ENCODE peak calls at places on chromosome 1, in nine cellular contexts. U, E, V, G, X, B, L, K and W are unnamed samples.

GRCh38 chr1:102919659-102920058 is 188.7 kb downstream of the COL11A1 start:
- DNase-seq in B (no peak), L (no peak), K (no peak), U (peak), E (no peak), V (no peak), G (no peak), X (no peak), W (no peak)

GRCh38 chr1:93678491-93678890 is 3.1 kb downstream of the BCAR3 start:
- DNase-seq in V (no peak), B (no peak), X (no peak), E (no peak), L (no peak), U (no peak), G (no peak), K (no peak), W (no peak)

GRCh38 chr1:153525088-153525713 is 10.6 kb downstream of the S100A6 start:
- DNase-seq in B (no peak), L (no peak), G (no peak), V (no peak), K (no peak), X (no peak), U (no peak), E (peak), W (no peak)

GRCh38 chr1:84298336-84298687 is 3.2 kb upstream of the SAMD13 start:
- DNase-seq in U (peak), K (peak), X (peak), G (peak), L (peak), E (peak), B (peak), V (no peak), W (peak)

GRCh38 chr1:222702210-222702609 is 10.1 kb downstream of the AIDA start:
- DNase-seq in L (no peak), V (no peak), G (no peak), K (no peak), U (no peak), X (no peak), E (no peak), B (no peak), W (no peak)

GRCh38 chr1:83931658-83932253 is 67.2 kb downstream of the TTLL7 start:
- DNase-seq in K (no peak), U (peak), B (peak), G (no peak), E (no peak), X (no peak), L (peak), V (no peak), W (no peak)

GRCh38 chr1:100736766-100737165 is 17.2 kb downstream of the VCAM1 start:
- DNase-seq in G (no peak), L (no peak), X (no peak), B (no peak), V (no peak), E (no peak), K (no peak), U (peak), W (no peak)

GRCh38 chr1:46523556-46524443 is 27.6 kb downstream of the KNCN start:
- DNase-seq in B (no peak), V (no peak), L (no peak), K (no peak), U (no peak), E (no peak), G (no peak), X (no peak), W (no peak)

GRCh38 chr1:21955474-21956281 is 18.6 kb upstream of the HSPG2 start:
- DNase-seq in B (no peak), G (no peak), X (no peak), E (no peak), L (no peak), U (peak), V (no peak), K (no peak), W (no peak)

GRCh38 chr1:104718752-104719151 is 969.1 kb downstream of the AMY1C start:
- DNase-seq in B (no peak), V (no peak), G (no peak), X (no peak), E (no peak), L (no peak), U (no peak), K (no peak), W (no peak)

GRCh38 chr1:19815801-19816736 is 986 bp upstream of the RNF186 start:
- DNase-seq in K (no peak), G (no peak), U (no peak), L (no peak), B (peak), E (peak), X (no peak), V (no peak), W (no peak)

GRCh38 chr1:172946814-172947507 is 103.8 kb downstream of the TNFSF18 start:
- DNase-seq in B (no peak), G (no peak), K (no peak), U (peak), V (no peak), E (no peak), X (no peak), L (no peak), W (no peak)

GRCh38 chr1:6490181-6491075 is 1.0 kb downstream of the PLEKHG5 start:
- DNase-seq in K (peak), X (peak), B (peak), U (peak), L (peak), G (peak), E (peak), V (no peak), W (no peak)

GRCh38 chr1:183019126-183019740 is 4.0 kb upstream of the LAMC1 start:
- DNase-seq in U (no peak), E (no peak), B (no peak), V (no peak), X (no peak), K (no peak), L (no peak), G (no peak), W (no peak)

GRCh38 chr1:111436726-111437125 is 9.2 kb upstream of the OVGP1 start:
- DNase-seq in L (no peak), E (no peak), B (no peak), X (no peak), G (no peak), K (no peak), V (no peak), U (no peak), W (no peak)

GRCh38 chr1:47761974-47762373 is 235.2 kb downstream of the TRABD2B start:
- DNase-seq in K (peak), L (no peak), U (no peak), G (no peak), B (no peak), V (no peak), E (no peak), X (no peak), W (no peak)

GRCh38 chr1:147504801-147505303 is 36.4 kb upstream of the BCL9 start:
- DNase-seq in B (no peak), L (no peak), G (no peak), E (no peak), V (no peak), U (peak), X (peak), K (no peak), W (peak)

GRCh38 chr1:218397752-218398339 is 52.7 kb downstream of the TGFB2 start:
- DNase-seq in V (no peak), B (no peak), E (no peak), X (no peak), L (peak), K (no peak), U (peak), G (no peak), W (no peak)

GRCh38 chr1:218395916-218396315 is 50.8 kb downstream of the TGFB2 start:
- DNase-seq in E (no peak), V (no peak), X (no peak), B (no peak), L (no peak), K (no peak), U (no peak), G (no peak), W (no peak)

GRCh38 chr1:218392717-218393116 is 47.6 kb downstream of the TGFB2 start:
- DNase-seq in V (no peak), K (no peak), U (no peak), G (no peak), B (no peak), L (no peak), X (no peak), E (no peak), W (no peak)

GRCh38 chr1:218394416-218394815 is 49.3 kb downstream of the TGFB2 start:
- DNase-seq in U (no peak), K (no peak), E (no peak), X (no peak), V (no peak), G (no peak), B (no peak), L (no peak), W (peak)

GRCh38 chr1:218394989-218395388 is 49.9 kb downstream of the TGFB2 start:
- DNase-seq in U (no peak), E (no peak), X (no peak), B (no peak), L (no peak), G (no peak), K (no peak), V (no peak), W (no peak)
- H3K4me3 ChIP-seq in U (no peak), E (no peak), X (no peak), B (no peak), L (no peak), G (no peak), K (no peak), V (no peak), W (no peak)

GRCh38 chr1:110433803-110434202 is 17.1 kb upstream of the PROK1 start:
- DNase-seq in K (peak), U (peak), E (peak), G (no peak), X (peak), B (no peak), L (peak), V (no peak), W (peak)
- TF ChIP-seq CTCF in K (no peak), U (peak), E (peak), G (no peak), X (no peak), B (no peak), L (peak), V (no peak), W (no peak)

GRCh38 chr1:180151508-180151907 is 3.2 kb upstream of the QSOX1 start:
- DNase-seq in U (peak), V (no peak), L (peak), G (no peak), E (no peak), B (no peak), X (no peak), K (no peak), W (no peak)
- H3K4me3 ChIP-seq in U (no peak), V (no peak), L (no peak), G (no peak), E (no peak), B (no peak), X (no peak), K (no peak), W (no peak)

DNA sequence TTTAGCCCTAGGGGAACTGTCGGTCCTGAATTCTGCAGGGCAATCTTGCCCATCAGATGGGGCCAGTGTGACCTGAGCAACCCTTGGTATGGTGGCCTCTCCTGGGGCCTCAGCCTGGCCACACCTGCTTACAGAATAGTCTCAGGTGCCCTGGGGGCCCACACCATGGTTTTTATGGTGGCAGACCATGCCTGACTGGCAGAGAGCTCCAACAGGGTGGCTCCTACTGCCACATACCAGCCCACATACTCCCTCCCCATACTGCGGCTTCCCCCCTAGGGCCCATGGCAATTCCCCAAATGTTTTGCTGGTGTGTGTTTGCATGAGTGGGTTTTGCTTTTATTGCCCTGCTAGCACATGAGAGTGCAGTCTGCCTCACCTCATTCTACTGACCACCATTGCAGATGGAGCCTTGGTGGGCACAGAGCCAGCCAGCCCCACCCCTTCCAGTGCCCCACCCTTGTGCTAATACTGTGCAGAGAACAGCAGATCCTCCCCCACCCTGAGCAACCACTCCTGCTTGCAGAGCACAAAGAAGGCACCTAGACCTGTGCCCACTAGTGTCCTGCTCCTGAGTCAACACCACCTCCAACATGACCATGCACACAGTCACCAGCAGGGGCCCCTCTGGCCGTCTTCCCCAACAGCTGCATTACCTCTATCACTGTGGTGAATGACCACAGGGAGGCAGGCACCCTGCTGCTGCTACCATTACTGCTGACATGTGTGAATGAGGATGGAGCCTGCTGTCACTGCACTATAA is 86.8 kb downstream of the GDAP2 start:
- DNase-seq in X (no peak), K (no peak), U (no peak), L (no peak), V (no peak), G (no peak), E (no peak), B (no peak), W (no peak)
- TF ChIP-seq CTCF in X (no peak), K (no peak), U (no peak), L (no peak), V (no peak), G (no peak), E (no peak), B (no peak), W (no peak)

DNA sequence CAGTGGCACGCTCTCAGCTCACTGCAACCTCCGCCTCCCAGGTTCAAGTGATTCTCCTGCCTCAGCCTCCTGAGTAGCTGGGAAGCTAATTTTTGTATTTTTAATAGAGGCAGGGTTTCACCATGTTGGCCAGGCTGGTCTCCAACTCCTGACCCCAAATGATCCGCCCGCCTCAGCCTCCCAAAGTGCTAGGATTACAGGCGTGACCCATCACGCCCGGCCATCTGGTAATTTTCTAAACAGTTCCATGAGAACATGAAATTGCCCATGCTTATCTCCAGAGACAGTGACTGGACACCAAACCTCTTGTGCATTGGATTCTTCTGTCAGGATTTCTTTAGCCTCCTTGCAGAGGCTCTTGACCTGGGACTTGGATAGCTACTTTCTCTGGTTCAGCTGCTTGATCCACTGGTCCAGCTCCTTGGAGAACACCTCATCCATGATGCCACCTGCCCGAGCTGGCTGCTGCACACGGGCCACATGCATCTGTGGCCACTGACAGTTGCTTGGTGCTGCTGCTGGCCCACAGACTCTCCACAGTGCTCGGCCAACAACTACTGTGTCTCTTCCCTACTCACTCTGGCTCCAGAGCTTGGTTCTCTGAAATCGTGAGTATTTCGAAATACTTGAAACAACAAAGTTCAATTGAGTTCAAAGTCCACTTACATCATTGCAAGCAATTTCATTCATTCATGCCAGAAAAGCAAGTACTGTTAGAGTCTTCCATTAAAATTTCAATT is 40.0 kb upstream of the CTPS1 start:
- DNase-seq in L (no peak), E (peak), K (no peak), U (peak), X (no peak), B (no peak), G (no peak), V (no peak), W (peak)
- H3K4me3 ChIP-seq in L (no peak), E (no peak), K (no peak), U (no peak), X (no peak), B (no peak), G (no peak), V (no peak), W (no peak)

DNA sequence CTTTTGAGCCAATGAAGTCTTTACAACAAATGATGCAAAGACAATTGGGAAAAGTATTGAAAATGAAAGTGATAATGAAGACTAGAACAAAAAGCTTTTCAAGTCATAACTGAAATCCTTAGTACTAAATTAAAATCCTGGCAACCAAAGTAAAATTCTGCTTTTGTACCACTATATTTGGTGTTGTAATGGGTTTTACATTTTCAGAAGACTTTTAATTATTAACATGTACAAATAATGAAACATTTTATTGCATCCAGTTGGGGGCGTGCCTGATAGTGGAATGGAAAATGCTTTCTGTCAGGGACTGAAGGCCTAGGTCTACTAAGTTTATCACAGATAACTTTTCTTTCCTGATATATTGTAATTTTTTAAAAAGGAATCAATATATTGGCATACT is 89.4 kb downstream of the SDCCAG8 start:
- DNase-seq in X (no peak), G (no peak), K (no peak), L (no peak), U (peak), V (no peak), E (no peak), B (no peak), W (no peak)
- TF ChIP-seq CTCF in X (no peak), G (peak), K (no peak), L (peak), U (peak), V (no peak), E (peak), B (no peak), W (no peak)

GRCh38 chr1:110218739-110219138 is 8.6 kb downstream of the KCNC4 start:
- DNase-seq in U (peak), V (no peak), E (no peak), G (no peak), X (no peak), L (no peak), K (no peak), B (no peak), W (no peak)
- H3K4me3 ChIP-seq in U (no peak), V (no peak), E (no peak), G (no peak), X (no peak), L (no peak), K (no peak), B (no peak), W (no peak)

GRCh38 chr1:91637539-91637994 is 136.9 kb downstream of the CDC7 start:
- DNase-seq in V (no peak), X (no peak), L (no peak), E (peak), G (no peak), K (no peak), U (no peak), B (no peak), W (no peak)
- TF ChIP-seq CTCF in V (no peak), X (no peak), L (no peak), E (no peak), G (no peak), K (no peak), U (no peak), B (no peak), W (no peak)